ENCODE peak calls at places on chromosomes 11 and 22, in five cellular contexts. Z is SJSA1, O is mammary epithelial cell, D is OCI-LY7, E is stomach. H is an unnamed sample. For H3K4me1, the result is how much of the 10 kb centered on the place peaks cover.

GRCh38 chr22:48493733-48494132 is 1333.9 kb downstream of the BRD1 start:
- DNase-seq in E (no peak), D (no peak), O (no peak), Z (no peak), H (no peak)

GRCh38 chr22:43476341-43476740 is 64.5 kb downstream of the MPPED1 start:
- DNase-seq in E (no peak), O (no peak), D (no peak), Z (no peak), H (no peak)

GRCh38 chr11:46417711-46418110 is 26.1 kb upstream of the CHRM4 start:
- DNase-seq in D (no peak), Z (no peak), O (no peak), E (no peak), H (no peak)

GRCh38 chr11:44785856-44786606 is 59.3 kb downstream of the TSPAN18 start:
- DNase-seq in Z (no peak), O (no peak), D (peak), E (no peak), H (peak)

GRCh38 chr11:72686639-72687215 is 12.5 kb upstream of the PDE2A start:
- DNase-seq in O (no peak), E (no peak), Z (no peak), D (no peak), H (no peak)

GRCh38 chr11:47566166-47566546 is 757 bp downstream of the PTPMT1 start:
- DNase-seq in D (no peak), O (no peak), E (peak), Z (no peak), H (peak)

GRCh38 chr11:73971175-73971719 is 11.4 kb downstream of the UCP2 start:
- DNase-seq in O (no peak), Z (no peak), E (no peak), D (peak), H (no peak)

GRCh38 chr11:47268448-47269001 is 1.4 kb upstream of the MADD start:
- DNase-seq in Z (no peak), D (no peak), E (no peak), O (no peak), H (no peak)

GRCh38 chr22:47836957-47837356 is 1074.5 kb downstream of the TBC1D22A start:
- DNase-seq in E (no peak), D (no peak), O (no peak), Z (peak), H (no peak)

GRCh38 chr22:50469377-50470305 is 5.2 kb downstream of the SBF1 start:
- DNase-seq in Z (peak), D (peak), O (peak), E (peak), H (no peak)

GRCh38 chr11:3231851-3232744 is at the start of gene MRGPRE:
- DNase-seq in E (no peak), O (peak), Z (no peak), D (no peak), H (peak)

GRCh38 chr11:61153593-61154090 is 7.6 kb downstream of the VPS37C start:
- DNase-seq in Z (no peak), E (no peak), O (no peak), D (no peak), H (no peak)

GRCh38 chr11:61152816-61153592 is 8.2 kb downstream of the VPS37C start:
- DNase-seq in E (no peak), Z (peak), D (no peak), O (peak), H (no peak)

GRCh38 chr11:61157743-61158142 is 3.5 kb downstream of the VPS37C start:
- DNase-seq in O (no peak), D (peak), Z (no peak), E (no peak), H (no peak)

GRCh38 chr11:61154528-61154927 is 6.7 kb downstream of the VPS37C start:
- DNase-seq in D (no peak), Z (no peak), O (no peak), E (no peak), H (no peak)

GRCh38 chr11:61155312-61155711 is 5.9 kb downstream of the VPS37C start:
- DNase-seq in D (no peak), Z (no peak), O (no peak), E (no peak), H (no peak)
- H3K4me1 ChIP-seq in D (under half), Z (under half), O (half or more), E (half or more), H (half or more)

DNA sequence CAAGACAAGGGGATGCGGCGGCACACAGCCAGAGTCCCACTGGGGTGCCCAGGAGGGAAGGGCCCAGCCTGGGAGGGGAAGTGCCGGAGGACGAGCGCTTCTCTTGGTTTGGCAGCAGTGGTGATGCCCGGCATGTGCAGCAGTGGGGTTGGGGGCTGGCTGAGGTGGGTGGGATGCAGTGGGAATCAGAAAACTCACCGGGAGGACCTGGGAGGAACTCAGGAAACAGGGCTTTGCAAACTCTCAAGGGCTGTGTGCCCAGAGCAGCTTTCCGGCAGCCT is 3.0 kb downstream of the FERMT3 start:
- DNase-seq in Z (no peak), D (no peak), E (no peak), O (no peak), H (no peak)
- H3K4me1 ChIP-seq in Z (under half), D (under half), E (under half), O (under half), H (under half)

GRCh38 chr11:126992804-126993111 is 7.8 kb downstream of the KIRREL3 start:
- DNase-seq in Z (peak), D (no peak), O (peak), E (no peak), H (no peak)
- H3K4me1 ChIP-seq in Z (half or more), D (under half), O (under half), E (under half), H (under half)

GRCh38 chr22:46070722-46071450 is 79.4 kb upstream of the PPARA start:
- DNase-seq in Z (peak), D (peak), O (peak), E (peak), H (no peak)

GRCh38 chr22:46072030-46072881 is 78.1 kb upstream of the PPARA start:
- DNase-seq in Z (peak), D (peak), E (peak), O (peak), H (peak)

GRCh38 chr22:46070215-46070721 is 80.1 kb upstream of the PPARA start:
- DNase-seq in E (peak), O (peak), D (peak), Z (peak), H (peak)

GRCh38 chr22:46072981-46073682 is 77.2 kb upstream of the PPARA start:
- DNase-seq in D (no peak), Z (peak), O (no peak), E (peak), H (peak)

GRCh38 chr22:46071451-46072029 is 78.8 kb upstream of the PPARA start:
- DNase-seq in D (peak), O (peak), E (peak), Z (peak), H (peak)
- H3K4me1 ChIP-seq in D (under half), O (under half), E (half or more), Z (under half), H (under half)